ENCODE peak calls at places on chromosome 17, in six cellular contexts. M is K562, U is HepG2, F is A549, T is upper lobe of left lung, J is GM12878. K is an unnamed sample. For H3K4me1, the result is how much of the 10 kb centered on the place peaks cover.

GRCh38 chr17:55381017-55381770 is 40.4 kb downstream of the MMD start:
- ATAC-seq in M (no peak), U (no peak), F (no peak), T (no peak), J (no peak), K (no peak)

GRCh38 chr17:37598145-37598544 is 11.1 kb downstream of the SYNRG start:
- ATAC-seq in M (no peak), U (no peak), F (no peak), T (no peak), J (no peak), K (no peak)

GRCh38 chr17:47820023-47820789 is 1.4 kb downstream of the OSBPL7 start:
- ATAC-seq in M (peak), U (no peak), F (no peak), T (peak), J (no peak), K (no peak)

GRCh38 chr17:35245196-35245486 is 2.3 kb downstream of the SLFN5 start:
- ATAC-seq in M (no peak), U (no peak), F (peak), T (no peak), J (no peak), K (no peak)

GRCh38 chr17:67420994-67421393 is 43.9 kb downstream of the PITPNC1 start:
- ATAC-seq in M (no peak), U (no peak), F (no peak), T (no peak), J (no peak), K (no peak)

GRCh38 chr17:36812762-36813161 is 124.5 kb upstream of the LHX1 start:
- ATAC-seq in M (no peak), U (no peak), F (no peak), T (no peak), J (no peak), K (no peak)

GRCh38 chr17:7329360-7330098 is 394 bp upstream of the NEURL4 start:
- ATAC-seq in M (peak), U (peak), F (peak), T (peak), J (peak), K (peak)

GRCh38 chr17:7558544-7559306 is at the start of gene TNFSF13:
- ATAC-seq in M (no peak), U (no peak), F (no peak), T (peak), J (peak), K (peak)

GRCh38 chr17:17313350-17313991 is 10.3 kb downstream of the NT5M start:
- ATAC-seq in M (peak), U (peak), F (peak), T (peak), J (peak), K (no peak)

GRCh38 chr17:36686123-36686669 is 84.8 kb downstream of the MRM1 start:
- ATAC-seq in M (no peak), U (no peak), F (peak), T (peak), J (no peak), K (no peak)

DNA sequence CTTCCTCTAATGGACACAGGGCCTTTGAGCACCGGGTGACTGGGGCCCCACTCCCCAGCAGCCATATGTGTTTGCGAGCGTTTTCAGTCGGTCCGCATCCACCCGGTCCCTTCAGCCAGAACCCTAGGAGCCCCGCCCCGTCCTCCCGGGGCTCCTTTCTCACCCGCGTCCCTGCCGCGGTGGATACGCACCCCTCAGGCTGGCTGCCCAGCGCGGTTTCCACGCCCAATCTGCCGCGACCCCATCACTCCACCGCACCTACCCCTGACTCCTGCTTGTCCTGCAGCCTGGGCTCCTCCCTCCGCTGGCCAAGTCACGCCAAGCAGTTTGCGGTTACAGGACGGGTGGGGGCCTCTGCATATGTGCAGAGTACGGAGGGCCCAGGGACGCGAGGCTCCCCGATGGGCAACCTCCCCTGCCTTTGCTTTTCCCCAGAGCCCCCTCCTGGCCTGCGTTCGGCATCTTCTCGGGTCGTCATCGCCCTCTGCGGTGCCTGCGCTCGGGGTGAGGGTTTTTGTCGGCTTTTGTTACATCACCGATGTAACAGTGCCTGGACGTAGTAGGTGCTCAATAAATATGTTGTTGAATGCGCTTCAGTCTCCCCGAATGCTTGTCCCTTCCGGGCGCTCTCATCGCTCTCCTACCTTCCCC is 984 bp upstream of the TTYH2 start:
- ATAC-seq in M (peak), U (peak), F (peak), T (no peak), J (peak), K (no peak)
- H3K4me1 ChIP-seq in M (under half), U (under half), F (under half), T (under half), J (under half), K (under half)

DNA sequence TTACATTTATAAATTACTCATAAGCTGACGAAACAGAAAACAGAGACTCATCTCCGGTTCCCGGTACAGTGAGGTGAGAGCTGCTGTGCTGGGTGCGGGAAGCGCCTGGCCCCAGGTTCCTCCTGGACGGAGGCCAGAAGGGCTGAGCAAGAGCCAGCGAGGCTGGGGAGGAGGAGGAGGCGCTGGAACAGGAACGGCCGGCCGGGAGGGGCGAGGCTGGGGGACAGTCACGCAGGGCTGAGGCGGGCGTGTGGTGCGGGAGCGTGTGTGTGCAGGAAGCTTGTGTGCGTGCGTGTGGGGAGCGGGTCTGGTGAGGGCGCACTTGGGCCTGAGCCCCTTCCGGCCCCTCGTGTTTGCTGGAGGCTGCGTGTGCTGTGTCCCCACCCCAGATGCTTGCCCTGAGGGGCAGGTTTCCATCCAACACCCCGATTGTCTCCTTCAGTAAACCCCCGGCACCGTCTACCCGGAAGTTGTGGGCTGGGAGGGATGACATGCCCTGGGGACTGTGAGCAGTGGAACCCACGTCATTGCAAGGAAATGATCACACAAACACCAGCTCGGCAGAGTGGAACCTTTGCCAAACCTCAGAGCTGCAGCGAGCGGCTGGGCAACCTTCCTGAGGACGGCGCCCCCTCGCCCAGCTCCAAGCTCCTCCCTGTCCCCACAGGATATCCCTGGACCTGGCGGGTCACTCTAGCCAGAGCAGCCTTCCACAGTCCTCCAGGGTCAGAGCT is 19.4 kb downstream of the CD7 start:
- ATAC-seq in M (peak), U (peak), F (peak), T (peak), J (peak), K (peak)
- TF ChIP-seq EP300 in M (no peak), U (peak), F (peak), T (peak), J (peak), K (no peak)

GRCh38 chr17:10102817-10103216 is 95.6 kb downstream of the GAS7 start:
- ATAC-seq in M (no peak), U (no peak), F (no peak), T (no peak), J (no peak), K (no peak)

GRCh38 chr17:10106067-10106466 is 92.3 kb downstream of the GAS7 start:
- ATAC-seq in M (no peak), U (no peak), F (no peak), T (no peak), J (no peak), K (no peak)

GRCh38 chr17:10105513-10106001 is 92.8 kb downstream of the GAS7 start:
- ATAC-seq in M (no peak), U (no peak), F (no peak), T (no peak), J (no peak), K (peak)

GRCh38 chr17:10107320-10108165 is 90.9 kb downstream of the GAS7 start:
- ATAC-seq in M (no peak), U (no peak), F (peak), T (peak), J (no peak), K (no peak)

DNA sequence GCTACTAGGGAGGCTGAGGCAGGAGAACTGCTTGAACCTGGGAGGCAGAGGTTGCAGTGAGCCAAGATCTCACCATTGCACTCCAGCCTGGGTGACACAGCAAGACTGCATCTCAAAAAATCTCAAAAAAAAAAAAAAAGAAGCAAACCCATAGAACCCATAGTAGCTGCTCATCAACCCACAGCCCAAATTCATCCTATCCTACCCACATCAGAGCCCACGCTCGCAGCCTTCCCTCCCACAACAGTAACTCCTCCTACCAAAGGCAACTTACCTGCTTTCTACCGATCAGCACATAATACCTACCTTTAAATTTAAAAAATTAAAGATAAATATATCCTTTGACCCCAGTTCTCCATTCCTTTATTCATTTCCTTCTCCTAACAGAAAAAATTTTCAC is 94.7 kb downstream of the GAS7 start:
- ATAC-seq in M (no peak), U (no peak), F (no peak), T (no peak), J (no peak), K (no peak)
- H3K4me1 ChIP-seq in M (under half), U (under half), F (under half), T (under half), J (under half), K (under half)

DNA sequence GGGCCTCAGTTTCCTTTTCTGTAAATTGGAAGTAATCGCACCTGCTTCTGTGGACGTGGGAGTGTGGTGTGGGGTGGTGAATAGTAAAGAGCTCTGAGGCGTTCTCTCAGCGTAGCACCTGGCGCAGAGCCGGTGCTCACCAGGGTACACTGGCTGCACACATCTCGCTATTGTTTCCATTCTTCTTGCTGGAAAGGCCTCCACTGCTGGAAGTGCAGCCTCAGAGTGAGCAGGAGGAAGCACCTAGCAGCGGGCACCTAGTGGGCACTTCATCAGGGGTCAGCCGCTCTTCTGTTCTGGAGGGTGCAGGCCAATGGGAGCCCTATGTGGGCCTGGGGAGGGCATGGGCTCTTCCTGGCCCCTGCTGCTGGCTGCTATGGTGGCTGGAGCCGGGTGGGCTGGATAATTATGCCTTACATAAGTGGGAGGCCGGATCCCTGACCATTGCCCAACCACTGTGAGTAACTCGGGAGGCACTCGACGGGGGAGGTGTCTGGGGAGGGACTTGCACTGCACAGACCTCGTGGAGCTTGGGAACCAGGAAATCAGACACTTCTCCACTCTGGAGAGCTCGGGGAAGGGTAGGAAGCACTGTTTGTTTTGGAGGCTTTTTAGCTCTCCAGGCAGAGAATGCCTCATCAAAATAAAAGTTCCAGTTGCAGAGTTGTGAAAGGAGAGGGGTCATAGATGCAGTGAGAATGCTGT is 1.7 kb downstream of the MAP2K3 start:
- ATAC-seq in M (peak), U (peak), F (peak), T (peak), J (no peak), K (peak)
- TF ChIP-seq EP300 in M (no peak), U (no peak), F (peak), T (no peak), J (no peak), K (no peak)

GRCh38 chr17:72404872-72405271 is 284.1 kb downstream of the SOX9 start:
- ATAC-seq in M (no peak), U (no peak), F (no peak), T (no peak), J (no peak), K (no peak)
- H3K4me1 ChIP-seq in M (under half), U (half or more), F (half or more), T (under half), J (under half), K (under half)

K was measured in gastroesophageal sphincter.